ENCODE peak calls at places on chromosomes 13 and 19, in five cellular contexts. S, D, C, P and M are unnamed samples.

GRCh38 chr13:109728061-109728460 is 58.3 kb downstream of the IRS2 start:
- DNase-seq in S (no peak), D (peak; percentile 33), C (no peak), P (no peak), M (no peak)

GRCh38 chr13:29362849-29363604 is 232.5 kb downstream of the SLC7A1 start:
- DNase-seq in S (no peak), D (no peak), C (peak; percentile 79), P (peak; percentile 12), M (peak; percentile 24)

GRCh38 chr19:27794444-27795042 is 1418.4 kb downstream of the UQCRFS1 start:
- DNase-seq in S (peak; percentile 17), D (peak; percentile 61), C (no peak), P (no peak), M (peak; percentile 41)

GRCh38 chr13:27130223-27131015 is 41.2 kb downstream of the USP12 start:
- DNase-seq in S (no peak), D (no peak), C (no peak), P (no peak), M (no peak)

GRCh38 chr19:13906525-13906904 is 514 bp downstream of the CC2D1A start:
- DNase-seq in S (no peak), D (no peak), C (peak; percentile 56), P (peak; percentile 29), M (no peak)

GRCh38 chr13:63249411-63249810 is 1833.8 kb upstream of the PCDH20 start:
- DNase-seq in S (no peak), D (no peak), C (no peak), P (no peak), M (no peak)

GRCh38 chr19:11539495-11540365 is 1.1 kb downstream of the CNN1 start:
- DNase-seq in S (no peak), D (peak; percentile 78), C (peak; percentile 83), P (no peak), M (no peak)

GRCh38 chr13:41595298-41595697 is 137.9 kb downstream of the RGCC start:
- DNase-seq in S (no peak), D (no peak), C (no peak), P (no peak), M (no peak)

GRCh38 chr19:20273951-20274578 is 107.1 kb downstream of the ZNF486 start:
- DNase-seq in S (no peak), D (no peak), C (no peak), P (no peak), M (no peak)

GRCh38 chr13:24276310-24276709 is 33.1 kb upstream of the C1QTNF9 start:
- DNase-seq in S (no peak), D (no peak), C (no peak), P (no peak), M (no peak)

GRCh38 chr19:48806818-48807589 is 3.8 kb downstream of the BCAT2 start:
- DNase-seq in S (no peak), D (peak; percentile 53), C (peak; percentile 19), P (no peak), M (peak; percentile 36)

GRCh38 chr13:30441304-30441703 is 19.0 kb downstream of the UBE2L5 start:
- DNase-seq in S (no peak), D (no peak), C (no peak), P (no peak), M (no peak)

GRCh38 chr13:44756411-44756810 is 180.3 kb upstream of the TSC22D1 start:
- DNase-seq in S (no peak), D (no peak), C (no peak), P (no peak), M (no peak)

GRCh38 chr19:19642506-19643157 is 825 bp downstream of the GMIP start:
- DNase-seq in S (no peak), D (no peak), C (peak; percentile 79), P (no peak), M (no peak)

GRCh38 chr13:33310245-33311038 is 24.9 kb upstream of the STARD13 start:
- DNase-seq in S (no peak), D (no peak), C (no peak), P (no peak), M (no peak)

GRCh38 chr19:55454787-55455243 is 6.6 kb downstream of the ISOC2 start:
- DNase-seq in S (peak; percentile 43), D (no peak), C (peak; percentile 73), P (peak; percentile 48), M (peak; percentile 55)

GRCh38 chr13:71477735-71478134 is 389.3 kb downstream of the DACH1 start:
- DNase-seq in S (no peak), D (no peak), C (no peak), P (no peak), M (no peak)

GRCh38 chr19:35331551-35332214 is 2.7 kb downstream of the CD22 start:
- DNase-seq in S (no peak), D (no peak), C (no peak), P (no peak), M (no peak)

GRCh38 chr13:25752957-25753540 is 298.8 kb downstream of the SHISA2 start:
- DNase-seq in S (peak; percentile 32), D (no peak), C (no peak), P (no peak), M (no peak)

GRCh38 chr19:15260939-15261338 is 28.7 kb upstream of the EPHX3 start:
- DNase-seq in S (no peak), D (no peak), C (peak; percentile 65), P (no peak), M (no peak)

GRCh38 chr19:15631817-15632216 is 8.9 kb upstream of the CYP4F3 start:
- DNase-seq in S (no peak), D (no peak), C (peak; percentile 47), P (peak; percentile 12), M (no peak)

GRCh38 chr13:43664700-43665191 is 122.0 kb downstream of the ENOX1 start:
- DNase-seq in S (peak; percentile 9), D (no peak), C (no peak), P (no peak), M (no peak)

GRCh38 chr19:48907671-48908070 is 7.6 kb downstream of the NUCB1 start:
- DNase-seq in S (no peak), D (peak; percentile 85), C (no peak), P (no peak), M (no peak)

GRCh38 chr13:100532090-100532766 is 56.4 kb downstream of the GGACT start:
- DNase-seq in S (no peak), D (peak; percentile 85), C (no peak), P (no peak), M (no peak)

GRCh38 chr13:31982124-31982523 is 49.5 kb upstream of the FRY start:
- DNase-seq in S (no peak), D (no peak), C (no peak), P (no peak), M (no peak)

GRCh38 chr13:110306960-110307696 is at the start of the genes COL4A1 and COL4A2:
- DNase-seq in S (peak; percentile 86), D (peak; percentile 94), C (peak; percentile 84), P (no peak), M (no peak)

GRCh38 chr13:63517376-63517775 is 2101.7 kb upstream of the PCDH20 start:
- DNase-seq in S (no peak), D (no peak), C (no peak), P (no peak), M (no peak)

GRCh38 chr19:29815231-29815630 is 3.4 kb downstream of the CCNE1 start:
- DNase-seq in S (no peak), D (no peak), C (no peak), P (no peak), M (no peak)

GRCh38 chr19:29819986-29820385 is 8.2 kb downstream of the CCNE1 start:
- DNase-seq in S (no peak), D (no peak), C (no peak), P (no peak), M (no peak)

GRCh38 chr19:29817316-29817715 is 5.5 kb downstream of the CCNE1 start:
- DNase-seq in S (no peak), D (no peak), C (no peak), P (no peak), M (no peak)

GRCh38 chr19:29823581-29824330 is 12.0 kb downstream of the CCNE1 start:
- DNase-seq in S (no peak), D (no peak), C (no peak), P (no peak), M (no peak)

DNA sequence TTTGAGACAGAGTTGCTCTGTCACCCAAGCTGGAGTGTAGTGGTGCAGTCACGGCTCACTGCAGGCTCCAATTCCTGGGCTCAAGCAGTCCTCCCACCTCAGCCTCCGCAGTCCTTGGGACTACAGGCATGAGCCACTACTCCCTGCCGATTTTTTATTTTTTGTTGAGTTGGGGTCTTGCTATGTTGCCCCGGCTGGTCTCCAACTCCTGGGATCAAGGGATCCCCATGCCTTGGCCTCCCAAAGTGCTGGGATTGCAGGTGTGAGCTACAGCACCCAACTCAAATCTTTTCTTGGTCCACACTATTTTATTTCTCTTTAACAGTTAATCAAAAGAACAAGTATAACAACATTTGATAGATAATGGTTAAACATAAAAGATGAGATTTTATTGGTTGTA is 7.5 kb downstream of the CCNE1 start:
- DNase-seq in S (no peak), D (no peak), C (no peak), P (no peak), M (no peak)
- H3K27ac ChIP-seq in S (no peak overlapping the region), D (no peak overlapping the region), C (no peak overlapping the region), P (no peak overlapping the region), M (no peak overlapping the region)

DNA sequence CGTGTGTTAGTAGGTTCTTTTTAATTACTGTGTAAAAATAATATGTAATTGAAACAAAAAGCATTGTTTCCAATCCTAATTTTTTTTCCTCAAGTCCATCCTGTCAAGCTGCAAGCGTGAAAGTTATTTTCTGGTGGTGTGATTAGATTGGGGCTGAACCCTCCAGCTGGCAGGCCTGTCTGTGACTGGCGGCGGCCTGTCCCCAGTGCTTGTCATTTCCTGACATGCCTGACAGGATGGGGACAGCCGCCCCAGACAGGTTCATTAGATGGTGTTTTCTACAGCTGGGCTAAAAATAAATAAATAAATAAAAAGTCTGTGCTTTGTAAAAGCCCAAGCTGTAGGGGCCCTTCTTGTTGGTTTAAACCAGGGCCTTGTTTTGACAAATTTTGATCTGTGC is 53.7 kb upstream of the MAB21L1 start:
- DNase-seq in S (peak; percentile 17), D (peak; percentile 10), C (peak; percentile 65), P (no peak), M (no peak)
- H3K27ac ChIP-seq in S (peak overlapping the region; percentile 35), D (no peak overlapping the region), C (peak overlapping the region; percentile 30), P (no peak overlapping the region), M (no peak overlapping the region)

GRCh38 chr19:7642295-7643046 is 5.6 kb downstream of the STXBP2 start:
- DNase-seq in S (no peak), D (peak; percentile 74), C (no peak), P (no peak), M (no peak)
- H3K27ac ChIP-seq in S (no peak overlapping the region), D (no peak overlapping the region), C (no peak overlapping the region), P (no peak overlapping the region), M (no peak overlapping the region)

GRCh38 chr19:57587529-57587928 is 3.6 kb downstream of the ZIK1 start:
- DNase-seq in S (no peak), D (no peak), C (no peak), P (no peak), M (no peak)

GRCh38 chr19:57583521-57584416 is at the start of gene ZIK1:
- DNase-seq in S (peak; percentile 88), D (peak; percentile 89), C (peak; percentile 97), P (peak; percentile 84), M (peak; percentile 74)

GRCh38 chr19:57578487-57579205 is at the start of gene ZNF416:
- DNase-seq in S (peak; percentile 95), D (peak; percentile 92), C (peak; percentile 98), P (peak; percentile 91), M (peak; percentile 97)

DNA sequence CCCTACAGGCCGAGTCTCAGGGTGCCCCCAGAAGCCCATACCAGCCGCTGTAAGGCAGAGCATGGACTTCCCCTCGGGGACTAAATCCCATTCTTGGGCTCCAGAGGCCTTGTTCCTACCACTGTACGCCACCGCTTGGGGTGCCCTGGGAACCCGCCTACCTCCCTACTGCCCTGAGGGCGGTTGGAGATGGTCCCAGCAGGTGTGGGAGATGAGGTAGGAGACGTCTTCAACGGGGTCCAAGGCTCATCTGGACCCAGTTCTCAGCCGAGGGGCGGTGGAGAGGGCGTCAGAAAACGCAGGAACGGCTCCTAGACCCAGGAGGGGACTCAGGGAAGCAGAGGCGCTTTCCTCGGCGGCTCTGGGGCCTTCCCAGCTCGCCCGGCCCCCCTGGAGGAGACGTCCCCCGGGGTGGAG is 833 bp upstream of the ZIK1 start:
- DNase-seq in S (peak; percentile 9), D (no peak), C (no peak), P (no peak), M (no peak)
- H3K27ac ChIP-seq in S (peak overlapping the region; percentile 85), D (peak overlapping the region; percentile 56), C (no peak overlapping the region), P (no peak overlapping the region), M (no peak overlapping the region)